ENCODE peak calls at places on chromosomes 5 and 9, in five cellular contexts. N is HEK293T; S is Calu3; X is CD4-positive, CD25-positive, alpha-beta regulatory T cell; M is mucosa of descending colon. R is an unnamed sample.

GRCh38 chr9:124894035-124894740 is 32.3 kb downstream of the ARPC5L start:
- DNase-seq in N (no peak), S (no peak), X (no peak), M (no peak), R (no peak)

GRCh38 chr5:24110019-24110615 is 534.7 kb downstream of the CDH10 start:
- DNase-seq in N (peak), S (no peak), X (no peak), M (no peak), R (no peak)

GRCh38 chr5:26761040-26761439 is 277.3 kb downstream of the CDH9 start:
- DNase-seq in N (peak), S (no peak), X (no peak), M (no peak), R (no peak)

GRCh38 chr5:1634337-1634661 is 110.5 kb upstream of the LPCAT1 start:
- DNase-seq in N (no peak), S (no peak), X (no peak), M (no peak), R (no peak)

GRCh38 chr9:113057193-113057592 is 669 bp upstream of the ZFP37 start:
- DNase-seq in N (no peak), S (no peak), X (no peak), M (no peak), R (no peak)

GRCh38 chr5:142717582-142718215 is 31.8 kb upstream of the FGF1 start:
- DNase-seq in N (peak), S (peak), X (no peak), M (no peak), R (no peak)

GRCh38 chr5:127254729-127255284 is 35.8 kb upstream of the MEGF10 start:
- DNase-seq in N (no peak), S (peak), X (no peak), M (no peak), R (no peak)

GRCh38 chr9:127358023-127358535 is 38.9 kb upstream of the SLC2A8 start:
- DNase-seq in N (no peak), S (no peak), X (no peak), M (no peak), R (no peak)

GRCh38 chr5:95439801-95440493 is 48.8 kb downstream of the FAM81B start:
- DNase-seq in N (no peak), S (no peak), X (no peak), M (no peak), R (no peak)

GRCh38 chr9:37953775-37954437 is 50.0 kb upstream of the SLC25A51 start:
- DNase-seq in N (no peak), S (peak), X (no peak), M (no peak), R (no peak)

GRCh38 chr5:158303261-158303660 is 444.3 kb upstream of the CLINT1 start:
- DNase-seq in N (no peak), S (no peak), X (no peak), M (no peak), R (no peak)

GRCh38 chr9:87545858-87546257 is 48.2 kb downstream of the DAPK1 start:
- DNase-seq in N (no peak), S (no peak), X (no peak), M (no peak), R (no peak)

GRCh38 chr5:61319388-61320146 is 12.5 kb upstream of the ZSWIM6 start:
- DNase-seq in N (peak), S (no peak), X (no peak), M (no peak), R (no peak)

GRCh38 chr5:156505101-156505500 is 178.1 kb downstream of the SGCD start:
- DNase-seq in N (no peak), S (no peak), X (no peak), M (no peak), R (no peak)

GRCh38 chr9:37531699-37532098 is 44.5 kb downstream of the FBXO10 start:
- DNase-seq in N (no peak), S (no peak), X (peak), M (no peak), R (no peak)

GRCh38 chr5:95773325-95774059 is 42.4 kb downstream of the RHOBTB3 start:
- DNase-seq in N (no peak), S (no peak), X (no peak), M (no peak), R (no peak)

GRCh38 chr5:34529581-34530331 is 126.4 kb upstream of the RAI14 start:
- DNase-seq in N (no peak), S (no peak), X (no peak), M (no peak), R (no peak)

GRCh38 chr5:103561670-103562069 is 919 bp downstream of the NUDT12 start:
- DNase-seq in N (no peak), S (peak), X (no peak), M (no peak), R (no peak)

GRCh38 chr5:62001640-62002039 is 304.4 kb upstream of the KIF2A start:
- DNase-seq in N (no peak), S (peak), X (no peak), M (no peak), R (no peak)

GRCh38 chr9:91680129-91680528 is 256.5 kb upstream of the NFIL3 start:
- DNase-seq in N (no peak), S (no peak), X (no peak), M (no peak), R (no peak)

GRCh38 chr5:16759147-16759800 is 142.5 kb upstream of the RETREG1 start:
- DNase-seq in N (no peak), S (no peak), X (peak), M (no peak), R (no peak)

GRCh38 chr5:156004754-156005153 is 322.2 kb upstream of the SGCD start:
- DNase-seq in N (no peak), S (no peak), X (no peak), M (no peak), R (no peak)

GRCh38 chr5:81081461-81081835 is 121.3 kb downstream of the RASGRF2 start:
- DNase-seq in N (no peak), S (no peak), X (no peak), M (no peak), R (no peak)

GRCh38 chr9:88026133-88026510 is 51.8 kb upstream of the CDK20 start:
- DNase-seq in N (no peak), S (no peak), X (no peak), M (no peak), R (no peak)

GRCh38 chr5:167244583-167244982 is 1046.9 kb upstream of the WWC1 start:
- DNase-seq in N (no peak), S (peak), X (no peak), M (no peak), R (no peak)

GRCh38 chr9:129826759-129827158 is 2.8 kb upstream of the TOR1A start:
- DNase-seq in N (no peak), S (no peak), X (no peak), M (no peak), R (no peak)

GRCh38 chr9:122546196-122546595 is 6.7 kb upstream of the OR1N2 start:
- DNase-seq in N (no peak), S (no peak), X (no peak), M (no peak), R (no peak)

R was measured in lung.